ENCODE peak calls at places on chromosomes 3 and 15, in six cellular contexts. O, Q, K, J, U and H are unnamed samples.

GRCh38 chr3:38577089-38578080 is 72.1 kb downstream of the SCN5A start:
- DNase-seq in U (no peak), J (no peak), O (no peak), K (no peak), Q (no peak), H (no peak)

GRCh38 chr15:87212041-87212440 is 1044.5 kb downstream of the NTRK3 start:
- DNase-seq in J (peak), Q (no peak), K (no peak), U (no peak), O (no peak), H (no peak)

GRCh38 chr3:140188285-140188684 is 253.3 kb downstream of the CLSTN2 start:
- DNase-seq in J (no peak), O (no peak), K (peak), Q (no peak), U (no peak), H (no peak)

GRCh38 chr3:10189557-10190374 is 25.0 kb downstream of the IRAK2 start:
- DNase-seq in J (peak), Q (peak), U (no peak), O (peak), K (no peak), H (peak)

GRCh38 chr15:77002954-77003912 is 8.3 kb downstream of the PSTPIP1 start:
- DNase-seq in J (no peak), O (no peak), Q (no peak), K (no peak), U (no peak), H (peak)

GRCh38 chr3:68256635-68257034 is 602.2 kb upstream of the SUCLG2 start:
- DNase-seq in J (no peak), O (no peak), K (peak), U (no peak), Q (no peak), H (no peak)

GRCh38 chr3:103786296-103786695 is 1351.5 kb downstream of the ZPLD1 start:
- DNase-seq in Q (no peak), U (no peak), O (no peak), K (no peak), J (no peak), H (no peak)

GRCh38 chr3:113241292-113242033 is 30.1 kb downstream of the BOC start:
- DNase-seq in Q (no peak), U (no peak), K (no peak), O (peak), J (peak), H (no peak)

GRCh38 chr3:189383630-189384029 is 211.9 kb downstream of the TPRG1 start:
- DNase-seq in Q (no peak), U (no peak), K (no peak), J (no peak), O (no peak), H (no peak)

GRCh38 chr3:129230311-129231019 is 18.9 kb upstream of the COPG1 start:
- DNase-seq in Q (peak), O (peak), K (no peak), U (no peak), J (peak), H (no peak)

GRCh38 chr3:159637895-159638542 is 350.6 kb upstream of the IL12A start:
- DNase-seq in Q (no peak), U (no peak), J (peak), O (peak), K (peak), H (no peak)

GRCh38 chr15:62672268-62672667 is 370.3 kb upstream of the TPM1 start:
- DNase-seq in J (peak), K (no peak), U (peak), Q (peak), O (no peak), H (no peak)

GRCh38 chr15:73765778-73766177 is 12.6 kb upstream of the INSYN1 start:
- DNase-seq in O (no peak), Q (no peak), J (no peak), K (no peak), U (no peak), H (no peak)

GRCh38 chr3:15033103-15033502 is 32.0 kb downstream of the MRPS25 start:
- DNase-seq in Q (no peak), K (no peak), J (no peak), O (no peak), U (no peak), H (no peak)

GRCh38 chr15:67089218-67090193 is 24.1 kb downstream of the SMAD3 start:
- DNase-seq in Q (peak), K (no peak), O (peak), J (no peak), U (no peak), H (no peak)

GRCh38 chr15:77266708-77267387 is 153.1 kb downstream of the PEAK1 start:
- DNase-seq in J (peak), U (peak), Q (peak), K (no peak), O (peak), H (no peak)

GRCh38 chr15:66655997-66656396 is 46.0 kb upstream of the SMAD6 start:
- DNase-seq in O (no peak), Q (no peak), U (no peak), K (no peak), J (no peak), H (no peak)

GRCh38 chr15:81088496-81088895 is 45.6 kb upstream of the CFAP161 start:
- DNase-seq in U (no peak), Q (no peak), O (no peak), K (no peak), J (no peak), H (no peak)

GRCh38 chr3:18295171-18295920 is 129.8 kb downstream of the SATB1 start:
- DNase-seq in K (peak), J (peak), U (peak), O (peak), Q (peak), H (no peak)

GRCh38 chr3:15051531-15051930 is 13.6 kb downstream of the MRPS25 start:
- DNase-seq in J (no peak), Q (peak), K (peak), O (peak), U (no peak), H (no peak)

GRCh38 chr3:9349321-9350117 is 13.3 kb upstream of the THUMPD3 start:
- DNase-seq in O (peak), Q (peak), K (no peak), U (peak), J (peak), H (no peak)

GRCh38 chr15:43441316-43441715 is 51.6 kb downstream of the TP53BP1 start:
- DNase-seq in Q (peak), J (peak), K (no peak), U (no peak), O (peak), H (no peak)

GRCh38 chr3:131694351-131694750 is 191.6 kb upstream of the MRPL3 start:
- DNase-seq in U (no peak), O (no peak), Q (no peak), K (no peak), J (no peak), H (no peak)

GRCh38 chr15:59247364-59247763 is 40.7 kb downstream of the LDHAL6B start:
- DNase-seq in O (peak), K (peak), J (peak), Q (peak), U (peak), H (peak)

GRCh38 chr3:183393625-183394024 is 34.8 kb downstream of the MCF2L2 start:
- DNase-seq in O (no peak), Q (peak), J (no peak), U (no peak), K (no peak), H (no peak)